ENCODE peak calls at places on chromosomes 11 and 22, in four cellular contexts. One of them, this sample, is unnamed.

GRCh38 chr11:3014314-3014938 is 22.3 kb upstream of the NAP1L4 start:
- DNase-seq in SK-N-SH: no peak
- DNase-seq in K562: no peak
- DNase-seq in H1: no peak
- DNase-seq in this sample: no peak

GRCh38 chr11:115208808-115209259 is 295.4 kb downstream of the CADM1 start:
- DNase-seq in SK-N-SH: no peak
- DNase-seq in K562: no peak
- DNase-seq in H1: no peak
- DNase-seq in this sample: no peak

GRCh38 chr22:20021196-20022181 is 579 bp downstream of the TANGO2 start:
- DNase-seq in SK-N-SH: peak; percentile 75
- DNase-seq in K562: peak; percentile 92
- DNase-seq in H1: peak; percentile 54
- DNase-seq in this sample: no peak

GRCh38 chr11:25734592-25735211 is 597.2 kb upstream of the ANO3 start:
- DNase-seq in SK-N-SH: peak; percentile 12
- DNase-seq in K562: no peak
- DNase-seq in H1: no peak
- DNase-seq in this sample: no peak

GRCh38 chr11:75470681-75471080 is 37.7 kb upstream of the KLHL35 start:
- DNase-seq in SK-N-SH: no peak
- DNase-seq in K562: no peak
- DNase-seq in H1: no peak
- DNase-seq in this sample: no peak

GRCh38 chr11:47607380-47607779 is 13.2 kb upstream of the C1QTNF4 start:
- DNase-seq in SK-N-SH: no peak
- DNase-seq in K562: no peak
- DNase-seq in H1: no peak
- DNase-seq in this sample: no peak

GRCh38 chr22:20766530-20766929 is 7.4 kb upstream of the SERPIND1 start:
- DNase-seq in SK-N-SH: no peak
- DNase-seq in K562: no peak
- DNase-seq in H1: no peak
- DNase-seq in this sample: no peak

GRCh38 chr11:47004595-47005033 is 68.1 kb downstream of the CSTPP1 start:
- DNase-seq in SK-N-SH: peak; percentile 74
- DNase-seq in K562: peak; percentile 81
- DNase-seq in H1: no peak
- DNase-seq in this sample: no peak

GRCh38 chr11:83168756-83169155 is 11.8 kb downstream of the PCF11 start:
- DNase-seq in SK-N-SH: no peak
- DNase-seq in K562: no peak
- DNase-seq in H1: no peak
- DNase-seq in this sample: no peak

GRCh38 chr11:133950874-133951483 is 5.8 kb downstream of the IGSF9B start:
- DNase-seq in SK-N-SH: no peak
- DNase-seq in K562: no peak
- DNase-seq in H1: peak; percentile 67
- DNase-seq in this sample: peak; percentile 42

GRCh38 chr22:37202706-37203105 is 9.6 kb downstream of the SSTR3 start:
- DNase-seq in SK-N-SH: no peak
- DNase-seq in K562: no peak
- DNase-seq in H1: no peak
- DNase-seq in this sample: no peak

GRCh38 chr11:86499723-86500129 is 125.0 kb downstream of the CCDC81 start:
- DNase-seq in SK-N-SH: no peak
- DNase-seq in K562: no peak
- DNase-seq in H1: no peak
- DNase-seq in this sample: no peak

GRCh38 chr11:19241260-19242183 is 777 bp upstream of the E2F8 start:
- DNase-seq in SK-N-SH: peak; percentile 89
- DNase-seq in K562: peak; percentile 90
- DNase-seq in H1: peak; percentile 83
- DNase-seq in this sample: peak; percentile 76

GRCh38 chr11:34631737-34632104 is 10.8 kb downstream of the EHF start:
- DNase-seq in SK-N-SH: no peak
- DNase-seq in K562: no peak
- DNase-seq in H1: no peak
- DNase-seq in this sample: no peak

GRCh38 chr22:46740910-46741785 is 3.1 kb upstream of the CERK start:
- DNase-seq in SK-N-SH: no peak
- DNase-seq in K562: no peak
- DNase-seq in H1: no peak
- DNase-seq in this sample: no peak

GRCh38 chr11:65288706-65289536 is 25.7 kb upstream of the CDC42EP2 start:
- DNase-seq in SK-N-SH: peak; percentile 85
- DNase-seq in K562: no peak
- DNase-seq in H1: no peak
- DNase-seq in this sample: no peak

GRCh38 chr22:21642584-21643448 is 714 bp downstream of the SDF2L1 start:
- DNase-seq in SK-N-SH: peak; percentile 71
- DNase-seq in K562: peak; percentile 96
- DNase-seq in H1: peak; percentile 84
- DNase-seq in this sample: peak; percentile 81

GRCh38 chr11:44143987-44144909 is 48.8 kb downstream of the EXT2 start:
- DNase-seq in SK-N-SH: no peak
- DNase-seq in K562: no peak
- DNase-seq in H1: no peak
- DNase-seq in this sample: no peak

GRCh38 chr11:19437760-19438159 is 197.0 kb upstream of the E2F8 start:
- DNase-seq in SK-N-SH: no peak
- DNase-seq in K562: no peak
- DNase-seq in H1: no peak
- DNase-seq in this sample: no peak

GRCh38 chr11:118095967-118096367 is 9.2 kb upstream of the SMIM35 start:
- DNase-seq in SK-N-SH: no peak
- DNase-seq in K562: no peak
- DNase-seq in H1: no peak
- DNase-seq in this sample: no peak

GRCh38 chr11:112961146-112961668 is at the start of gene NCAM1:
- DNase-seq in SK-N-SH: peak; percentile 89
- DNase-seq in K562: peak; percentile 13
- DNase-seq in H1: peak; percentile 94
- DNase-seq in this sample: peak; percentile 97

GRCh38 chr22:35637254-35637653 is 11.0 kb upstream of the APOL6 start:
- DNase-seq in SK-N-SH: no peak
- DNase-seq in K562: no peak
- DNase-seq in H1: no peak
- DNase-seq in this sample: no peak

GRCh38 chr11:110490886-110491285 is 61.1 kb downstream of the FDX1 start:
- DNase-seq in SK-N-SH: no peak
- DNase-seq in K562: peak; percentile 27
- DNase-seq in H1: no peak
- DNase-seq in this sample: no peak

GRCh38 chr22:43882122-43882767 is 9.6 kb downstream of the PNPLA5 start:
- DNase-seq in SK-N-SH: no peak
- DNase-seq in K562: no peak
- DNase-seq in H1: no peak
- DNase-seq in this sample: no peak

GRCh38 chr22:43881091-43882061 is 10.4 kb downstream of the PNPLA5 start:
- DNase-seq in SK-N-SH: no peak
- DNase-seq in K562: no peak
- DNase-seq in H1: no peak
- DNase-seq in this sample: no peak

GRCh38 chr22:43884600-43885318 is 7.1 kb downstream of the PNPLA5 start:
- DNase-seq in SK-N-SH: peak; percentile 75
- DNase-seq in K562: peak; percentile 68
- DNase-seq in H1: peak; percentile 96
- DNase-seq in this sample: peak; percentile 89

GRCh38 chr22:43883719-43884415 is 7.9 kb downstream of the PNPLA5 start:
- DNase-seq in SK-N-SH: no peak
- DNase-seq in K562: no peak
- DNase-seq in H1: no peak
- DNase-seq in this sample: no peak

DNA sequence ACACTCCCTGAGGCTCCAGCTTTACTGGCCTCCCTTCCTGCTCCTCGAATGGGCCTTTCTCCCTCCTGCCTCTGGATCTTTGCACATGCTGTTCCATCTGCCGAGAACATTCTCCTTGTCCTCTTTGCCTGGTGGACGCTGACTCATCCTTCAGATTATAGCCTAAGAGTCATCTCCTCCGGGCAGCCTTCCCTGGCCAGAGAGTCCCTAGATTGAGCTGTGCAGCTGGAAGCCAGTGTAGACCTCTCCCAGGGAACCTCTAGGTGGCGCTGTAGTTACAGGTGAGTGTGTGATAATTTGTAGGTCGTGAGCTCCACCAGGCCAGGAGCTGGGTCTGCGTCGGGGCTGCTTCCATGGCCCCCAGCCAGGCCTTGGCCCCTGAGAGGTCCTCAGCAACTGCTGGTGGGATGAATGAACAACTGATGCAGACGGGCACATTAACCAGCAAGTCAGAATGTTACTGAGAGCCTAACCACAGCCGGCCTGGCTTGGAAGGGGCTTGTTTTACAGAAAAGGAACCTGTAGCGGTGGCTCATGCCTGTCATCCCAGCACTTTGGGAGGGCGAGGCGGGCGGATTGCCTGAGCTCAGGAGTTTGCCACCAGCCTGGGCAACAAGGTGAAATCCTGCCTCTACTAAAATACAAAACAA is 8.7 kb downstream of the PNPLA5 start:
- DNase-seq in SK-N-SH: peak; percentile 74
- DNase-seq in K562: peak; percentile 76
- DNase-seq in H1: peak; percentile 84
- DNase-seq in this sample: peak; percentile 78
- TF ChIP-seq TEAD4 in SK-N-SH: no peak
- TF ChIP-seq TEAD4 in K562: no peak
- TF ChIP-seq TEAD4 in H1: no peak
- TF ChIP-seq TEAD4 in this sample: no peak

GRCh38 chr11:1111545-1112212 is 37.0 kb downstream of the MUC2 start:
- DNase-seq in SK-N-SH: no peak
- DNase-seq in K562: no peak
- DNase-seq in H1: no peak
- DNase-seq in this sample: no peak

GRCh38 chr11:1109918-1110705 is 35.4 kb downstream of the MUC2 start:
- DNase-seq in SK-N-SH: no peak
- DNase-seq in K562: no peak
- DNase-seq in H1: no peak
- DNase-seq in this sample: no peak

GRCh38 chr11:1113405-1114201 is 38.9 kb downstream of the MUC2 start:
- DNase-seq in SK-N-SH: no peak
- DNase-seq in K562: peak; percentile 55
- DNase-seq in H1: peak; percentile 46
- DNase-seq in this sample: peak; percentile 23

GRCh38 chr11:1109101-1109917 is 34.6 kb downstream of the MUC2 start:
- DNase-seq in SK-N-SH: no peak
- DNase-seq in K562: no peak
- DNase-seq in H1: no peak
- DNase-seq in this sample: no peak

DNA sequence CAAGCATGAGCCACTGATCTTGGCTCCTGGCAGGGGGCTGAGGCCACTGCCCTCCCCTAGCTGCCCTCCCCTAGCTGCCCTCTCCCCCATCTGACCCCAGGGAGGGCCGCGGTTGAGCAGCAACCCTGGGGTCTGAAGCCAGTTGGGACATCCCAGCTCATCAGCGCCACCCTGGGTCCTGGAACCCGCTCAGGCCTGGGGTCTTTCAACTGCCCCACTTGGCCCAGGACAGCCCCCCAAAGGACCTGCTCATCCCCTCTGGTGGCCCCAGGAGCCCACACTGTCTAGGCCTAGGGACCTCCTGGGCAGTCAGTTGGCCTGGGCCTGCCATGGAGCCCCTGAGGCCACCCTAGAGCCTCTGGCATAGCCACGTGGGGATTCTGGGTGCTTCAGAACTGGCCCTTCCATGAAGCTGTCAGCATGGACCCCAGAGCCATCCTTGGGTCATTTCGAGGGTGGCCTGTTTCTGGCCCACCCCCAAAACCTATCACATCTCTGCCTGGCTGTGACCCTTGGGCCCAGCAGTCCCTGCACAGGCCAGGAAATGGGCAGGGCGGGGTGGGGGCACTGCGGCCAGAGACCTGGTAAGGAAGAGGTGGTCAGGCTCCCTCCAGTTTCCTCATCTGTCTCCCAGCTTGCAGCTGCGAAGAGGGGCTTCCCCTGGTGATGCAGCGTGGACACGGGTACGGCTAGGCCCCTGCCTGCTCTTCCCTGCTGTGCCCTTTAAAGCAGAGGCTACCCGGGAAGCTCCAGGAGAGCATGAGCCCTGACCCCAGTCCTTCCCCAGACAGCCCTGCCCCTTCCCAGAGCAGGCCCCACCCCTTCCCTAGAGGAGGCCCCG is 37.9 kb downstream of the MUC2 start:
- DNase-seq in SK-N-SH: no peak
- DNase-seq in K562: peak; percentile 45
- DNase-seq in H1: no peak
- DNase-seq in this sample: peak; percentile 17
- TF ChIP-seq TEAD4 in SK-N-SH: no peak
- TF ChIP-seq TEAD4 in K562: no peak
- TF ChIP-seq TEAD4 in H1: no peak
- TF ChIP-seq TEAD4 in this sample: no peak

DNA sequence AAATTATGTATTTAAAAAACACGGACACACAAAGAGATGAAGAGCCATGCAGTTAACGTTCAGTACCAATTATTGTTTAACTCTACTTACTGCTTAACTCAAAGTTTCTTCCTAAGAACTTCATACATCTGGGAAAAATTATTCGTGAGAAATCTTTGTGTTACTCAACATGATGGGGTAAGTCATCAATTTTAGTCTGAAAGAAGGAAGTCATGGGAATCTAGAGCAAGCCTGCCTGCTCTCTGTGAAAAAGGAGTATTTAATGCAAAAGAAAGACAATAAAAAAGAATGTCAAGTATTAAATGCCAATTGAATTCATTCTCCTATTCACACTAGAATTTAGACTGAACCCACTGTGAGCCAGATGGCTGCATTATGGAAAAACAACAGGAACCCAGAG is 16.0 kb downstream of the TMEM123 start:
- DNase-seq in SK-N-SH: no peak
- DNase-seq in K562: no peak
- DNase-seq in H1: no peak
- DNase-seq in this sample: no peak
- TF ChIP-seq TEAD4 in SK-N-SH: no peak
- TF ChIP-seq TEAD4 in K562: no peak
- TF ChIP-seq TEAD4 in H1: no peak
- TF ChIP-seq TEAD4 in this sample: no peak

GRCh38 chr11:78063440-78064181 is at the start of gene THRSP:
- DNase-seq in SK-N-SH: no peak
- DNase-seq in K562: no peak
- DNase-seq in H1: no peak
- DNase-seq in this sample: no peak

GRCh38 chr11:78062671-78063070 is 990 bp upstream of the THRSP start:
- DNase-seq in SK-N-SH: no peak
- DNase-seq in K562: no peak
- DNase-seq in H1: no peak
- DNase-seq in this sample: no peak

GRCh38 chr11:78066471-78066870 is 2.8 kb downstream of the THRSP start:
- DNase-seq in SK-N-SH: no peak
- DNase-seq in K562: no peak
- DNase-seq in H1: no peak
- DNase-seq in this sample: no peak

GRCh38 chr11:78067704-78068103 is 4.0 kb downstream of the THRSP start:
- DNase-seq in SK-N-SH: no peak
- DNase-seq in K562: no peak
- DNase-seq in H1: no peak
- DNase-seq in this sample: no peak

GRCh38 chr11:78065239-78065638 is 1.6 kb downstream of the THRSP start:
- DNase-seq in SK-N-SH: no peak
- DNase-seq in K562: no peak
- DNase-seq in H1: no peak
- DNase-seq in this sample: no peak
- TF ChIP-seq TEAD4 in SK-N-SH: no peak
- TF ChIP-seq TEAD4 in K562: no peak
- TF ChIP-seq TEAD4 in H1: no peak
- TF ChIP-seq TEAD4 in this sample: no peak